ENCODE peak calls at places on chromosomes 1 and 21, in seven cellular contexts. L, Q, M, P, S, K and R are unnamed samples. For H3K27me3, the result is how much of the 10 kb centered on the place peaks cover.

GRCh38 chr1:119139393-119139792 is 1.1 kb downstream of the WARS2 start:
- DNase-seq in L (no peak), Q (no peak), M (peak), P (no peak), S (no peak), K (no peak), R (no peak)

GRCh38 chr1:48203287-48203900 is 19.1 kb upstream of the SLC5A9 start:
- DNase-seq in L (no peak), Q (no peak), M (peak), P (no peak), S (peak), K (no peak), R (no peak)

GRCh38 chr1:217315346-217315745 is 315.5 kb downstream of the GPATCH2 start:
- DNase-seq in L (no peak), Q (no peak), M (no peak), P (no peak), S (no peak), K (no peak), R (no peak)

GRCh38 chr1:164707868-164708331 is 148.9 kb downstream of the PBX1 start:
- DNase-seq in L (peak), Q (no peak), M (no peak), P (no peak), S (no peak), K (no peak), R (no peak)

GRCh38 chr1:3775498-3776230 is 3.1 kb downstream of the SMIM1 start:
- DNase-seq in L (peak), Q (peak), M (peak), P (peak), S (peak), K (no peak), R (no peak)

GRCh38 chr1:111483166-111483565 is 9.4 kb downstream of the C1orf162 start:
- DNase-seq in L (no peak), Q (no peak), M (no peak), P (no peak), S (no peak), K (no peak), R (no peak)

GRCh38 chr1:54241430-54241829 is 41.5 kb downstream of the MRPL37 start:
- DNase-seq in L (no peak), Q (no peak), M (no peak), P (no peak), S (no peak), K (no peak), R (no peak)

GRCh38 chr1:156524481-156524869 is 23.9 kb upstream of the MEF2D start:
- DNase-seq in L (no peak), Q (no peak), M (no peak), P (no peak), S (no peak), K (no peak), R (no peak)

GRCh38 chr1:245409341-245410195 is 254.8 kb downstream of the KIF26B start:
- DNase-seq in L (no peak), Q (no peak), M (no peak), P (no peak), S (no peak), K (no peak), R (no peak)

GRCh38 chr1:210117198-210117597 is 115.4 kb upstream of the SERTAD4 start:
- DNase-seq in L (no peak), Q (no peak), M (no peak), P (no peak), S (no peak), K (no peak), R (no peak)

GRCh38 chr21:45157932-45158331 is 83.6 kb downstream of the ADARB1 start:
- DNase-seq in L (peak), Q (no peak), M (no peak), P (peak), S (no peak), K (no peak), R (no peak)

GRCh38 chr1:167454304-167454928 is 63.9 kb downstream of the CD247 start:
- DNase-seq in L (no peak), Q (no peak), M (peak), P (no peak), S (no peak), K (no peak), R (no peak)

GRCh38 chr1:74935446-74935845 is 198.7 kb upstream of the LHX8 start:
- DNase-seq in L (no peak), Q (no peak), M (peak), P (no peak), S (no peak), K (no peak), R (no peak)

GRCh38 chr21:27189870-27190269 is 223.0 kb upstream of the ADAMTS5 start:
- DNase-seq in L (no peak), Q (no peak), M (no peak), P (no peak), S (no peak), K (no peak), R (no peak)

GRCh38 chr1:116710326-116711060 is 43.0 kb upstream of the IGSF3 start:
- DNase-seq in L (no peak), Q (no peak), M (no peak), P (no peak), S (no peak), K (no peak), R (no peak)

GRCh38 chr21:16193758-16194606 is 464.2 kb downstream of the USP25 start:
- DNase-seq in L (peak), Q (peak), M (peak), P (peak), S (no peak), K (peak), R (no peak)

GRCh38 chr1:109255097-109255651 is 5.8 kb downstream of the CELSR2 start:
- DNase-seq in L (peak), Q (no peak), M (peak), P (no peak), S (peak), K (no peak), R (peak)

GRCh38 chr1:225866981-225867380 is 15.2 kb downstream of the TMEM63A start:
- DNase-seq in L (no peak), Q (no peak), M (no peak), P (no peak), S (no peak), K (no peak), R (no peak)

GRCh38 chr1:32151319-32151787 is 28.1 kb upstream of the TXLNA start:
- DNase-seq in L (no peak), Q (peak), M (no peak), P (no peak), S (no peak), K (no peak), R (no peak)

GRCh38 chr1:59184506-59184905 is 112.4 kb upstream of the FGGY start:
- DNase-seq in L (no peak), Q (no peak), M (no peak), P (no peak), S (no peak), K (no peak), R (no peak)

GRCh38 chr1:185960377-185961151 is 226.4 kb downstream of the HMCN1 start:
- DNase-seq in L (peak), Q (no peak), M (no peak), P (peak), S (no peak), K (peak), R (no peak)

GRCh38 chr21:26061437-26061836 is 109.1 kb downstream of the APP start:
- DNase-seq in L (no peak), Q (no peak), M (no peak), P (no peak), S (no peak), K (no peak), R (no peak)

GRCh38 chr1:15748690-15749398 is 6.5 kb downstream of the TMEM82 start:
- DNase-seq in L (no peak), Q (no peak), M (no peak), P (no peak), S (no peak), K (no peak), R (no peak)

GRCh38 chr1:114116086-114116485 is 37.6 kb downstream of the SYT6 start:
- DNase-seq in L (no peak), Q (no peak), M (no peak), P (no peak), S (no peak), K (no peak), R (no peak)

GRCh38 chr1:20439282-20439681 is 46.7 kb downstream of the CAMK2N1 start:
- DNase-seq in L (no peak), Q (no peak), M (peak), P (no peak), S (peak), K (no peak), R (no peak)

GRCh38 chr1:117803318-117803717 is 126.1 kb downstream of the GDAP2 start:
- DNase-seq in L (no peak), Q (no peak), M (no peak), P (no peak), S (no peak), K (no peak), R (no peak)

GRCh38 chr1:207857447-207857846 is 53.5 kb downstream of the CD34 start:
- DNase-seq in L (no peak), Q (no peak), M (no peak), P (no peak), S (no peak), K (no peak), R (no peak)
- TF ChIP-seq CTCF in L (no peak), Q (no peak), M (no peak), P (no peak), S (no peak), K (no peak), R (no peak)

GRCh38 chr1:19066874-19067186 is 110.4 kb upstream of the IFFO2 start:
- DNase-seq in L (no peak), Q (no peak), M (peak), P (no peak), S (no peak), K (no peak), R (no peak)
- H3K27ac ChIP-seq in L (no peak), Q (peak), M (no peak), P (peak), S (no peak), K (peak), R (peak)

GRCh38 chr1:170660874-170661645 is 2.9 kb upstream of the PRRX1 start:
- DNase-seq in L (peak), Q (no peak), M (peak), P (no peak), S (no peak), K (no peak), R (no peak)
- H3K27me3 ChIP-seq in L (under half), Q (under half), M (half or more), P (under half), S (under half), K (half or more), R (half or more)

GRCh38 chr1:239956230-239956629 is 135.5 kb upstream of the FMN2 start:
- DNase-seq in L (no peak), Q (no peak), M (no peak), P (no peak), S (no peak), K (no peak), R (no peak)

GRCh38 chr1:239951518-239952130 is 140.1 kb upstream of the FMN2 start:
- DNase-seq in L (no peak), Q (peak), M (peak), P (peak), S (peak), K (no peak), R (no peak)

GRCh38 chr1:239955431-239955830 is 136.3 kb upstream of the FMN2 start:
- DNase-seq in L (no peak), Q (no peak), M (no peak), P (no peak), S (no peak), K (no peak), R (no peak)

GRCh38 chr1:239954836-239955235 is 136.8 kb upstream of the FMN2 start:
- DNase-seq in L (no peak), Q (no peak), M (no peak), P (no peak), S (no peak), K (no peak), R (no peak)

DNA sequence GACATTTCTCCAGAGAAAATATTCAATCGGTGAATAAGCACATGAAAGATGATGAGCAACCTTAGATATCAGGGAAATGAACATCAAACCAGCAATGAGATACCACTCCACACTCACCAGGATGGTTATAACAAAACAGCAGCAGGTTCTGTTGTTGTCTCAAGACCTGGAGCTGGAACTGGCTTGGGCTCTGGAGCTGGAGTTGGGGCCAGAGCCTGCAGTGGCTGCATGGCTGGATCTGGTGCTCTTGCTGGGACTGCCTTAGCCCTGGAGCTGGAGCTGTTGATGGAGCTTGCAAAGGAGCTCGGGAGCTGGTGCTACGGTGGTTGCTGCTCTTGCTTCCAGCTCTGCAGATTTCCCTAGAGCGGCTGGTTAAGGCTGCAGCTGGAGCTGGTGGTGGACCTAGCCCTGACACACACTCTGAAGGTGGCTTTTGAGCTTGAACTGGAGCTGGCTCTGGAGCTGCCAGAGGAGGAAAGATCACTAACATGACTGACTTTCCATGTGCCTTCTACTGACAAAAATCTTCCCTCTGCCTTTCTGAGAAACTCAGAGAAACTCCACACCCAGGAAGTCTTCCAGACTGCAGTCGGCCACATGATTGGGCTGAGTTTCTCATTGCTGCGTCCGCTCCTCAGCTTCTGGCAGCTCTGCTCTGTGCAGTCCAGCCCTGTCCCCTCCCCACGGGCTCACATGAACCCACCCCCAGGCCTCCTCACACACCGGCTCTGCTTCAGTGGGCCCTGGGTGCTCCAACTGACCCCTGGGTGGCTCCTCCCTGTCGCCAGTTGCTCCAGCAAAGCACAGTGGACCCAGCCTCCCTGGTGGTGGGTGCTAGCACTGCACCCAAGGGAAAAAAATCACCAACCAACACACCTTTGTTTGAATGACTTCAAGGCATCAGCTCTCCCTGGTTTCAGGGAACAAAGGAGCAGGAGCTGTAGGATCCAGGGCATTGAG is 139.1 kb upstream of the FMN2 start:
- DNase-seq in L (no peak), Q (no peak), M (peak), P (no peak), S (peak), K (no peak), R (no peak)
- TF ChIP-seq CTCF in L (peak), Q (peak), M (peak), P (no peak), S (peak), K (peak), R (no peak)

GRCh38 chr1:150997949-150998348 is 8.8 kb downstream of the MINDY1 start:
- DNase-seq in L (no peak), Q (no peak), M (no peak), P (no peak), S (no peak), K (no peak), R (no peak)

GRCh38 chr1:150999051-150999674 is 7.5 kb downstream of the MINDY1 start:
- DNase-seq in L (no peak), Q (peak), M (no peak), P (no peak), S (peak), K (no peak), R (no peak)

GRCh38 chr1:150994248-150994647 is 12.2 kb downstream of the ANXA9 start:
- DNase-seq in L (no peak), Q (no peak), M (no peak), P (no peak), S (no peak), K (no peak), R (no peak)

GRCh38 chr1:150997126-150997872 is 9.4 kb downstream of the MINDY1 start:
- DNase-seq in L (no peak), Q (no peak), M (no peak), P (no peak), S (no peak), K (no peak), R (no peak)

GRCh38 chr1:150995896-150996295 is 10.8 kb downstream of the MINDY1 start:
- DNase-seq in L (peak), Q (no peak), M (peak), P (no peak), S (peak), K (peak), R (no peak)
- H3K27ac ChIP-seq in L (peak), Q (no peak), M (peak), P (peak), S (no peak), K (peak), R (no peak)

GRCh38 chr1:45116820-45117219 is 89.6 kb downstream of the ZSWIM5 start:
- DNase-seq in L (no peak), Q (no peak), M (no peak), P (no peak), S (no peak), K (no peak), R (no peak)
- H3K27me3 ChIP-seq in L (under half), Q (under half), M (under half), P (under half), S (under half), K (under half), R (under half)

GRCh38 chr1:184804220-184804619 is 49.6 kb upstream of the EDEM3 start:
- DNase-seq in L (no peak), Q (no peak), M (no peak), P (no peak), S (no peak), K (no peak), R (no peak)

GRCh38 chr1:184806296-184806721 is 51.7 kb upstream of the EDEM3 start:
- DNase-seq in L (no peak), Q (no peak), M (no peak), P (peak), S (no peak), K (no peak), R (no peak)

GRCh38 chr1:184802739-184803492 is 48.3 kb upstream of the EDEM3 start:
- DNase-seq in L (no peak), Q (peak), M (no peak), P (no peak), S (no peak), K (no peak), R (no peak)

GRCh38 chr1:184801503-184801902 is 46.8 kb upstream of the EDEM3 start:
- DNase-seq in L (no peak), Q (peak), M (no peak), P (no peak), S (no peak), K (no peak), R (no peak)

GRCh38 chr1:184805667-184806295 is 51.1 kb upstream of the EDEM3 start:
- DNase-seq in L (peak), Q (peak), M (peak), P (peak), S (peak), K (peak), R (peak)
- TF ChIP-seq CTCF in L (peak), Q (peak), M (peak), P (peak), S (peak), K (peak), R (peak)